ENCODE peak calls at places on chromosomes 12 and 14, in nine cellular contexts. J, D, V, B, S, Y, I, P and Z are unnamed samples.
A peak's percentile ranks its signal among the peaks of the same experiment; 100 is the strongest.

GRCh38 chr12:66647034-66647691 is 31.7 kb downstream of the GRIP1 start:
- DNase-seq in D (no peak), J (peak; percentile 89), S (no peak), Y (no peak), B (no peak), V (no peak), P (no peak), I (no peak), Z (no peak)

GRCh38 chr12:100955139-100955538 is 160.6 kb downstream of the ANO4 start:
- DNase-seq in P (no peak), I (no peak), J (peak; percentile 79), D (no peak), S (no peak), V (no peak), Y (no peak), B (no peak), Z (no peak)

GRCh38 chr14:76887196-76887595 is 61.0 kb downstream of the LRRC74A start:
- DNase-seq in Y (no peak), D (no peak), V (no peak), J (peak; percentile 22), S (no peak), I (no peak), B (no peak), P (no peak), Z (no peak)

GRCh38 chr12:67151891-67152290 is 117.3 kb upstream of the CAND1 start:
- DNase-seq in I (no peak), S (no peak), B (no peak), J (no peak), D (no peak), P (no peak), Y (no peak), V (no peak), Z (no peak)

GRCh38 chr14:27411021-27411420 is 813.2 kb upstream of the NOVA1 start:
- DNase-seq in B (no peak), I (no peak), D (no peak), P (no peak), S (no peak), V (no peak), J (no peak), Y (no peak), Z (no peak)

GRCh38 chr12:38544357-38545066 is 227.9 kb downstream of the ALG10B start:
- DNase-seq in D (no peak), B (no peak), I (no peak), J (no peak), V (no peak), P (no peak), S (no peak), Y (peak; percentile 11), Z (peak; percentile 6)

GRCh38 chr14:65832431-65833253 is 420.1 kb downstream of the FUT8 start:
- DNase-seq in V (no peak), P (no peak), Y (no peak), B (no peak), I (no peak), J (peak; percentile 5), D (no peak), S (no peak), Z (no peak)

GRCh38 chr14:72443991-72444431 is 449.9 kb downstream of the DPF3 start:
- DNase-seq in Y (no peak), D (peak; percentile 59), V (no peak), S (no peak), B (no peak), I (no peak), J (no peak), P (no peak), Z (peak; percentile 73)

GRCh38 chr12:11941601-11942360 is 129.0 kb upstream of the BCL2L14 start:
- DNase-seq in I (no peak), Y (no peak), B (no peak), V (no peak), P (no peak), S (no peak), J (peak; percentile 81), D (no peak), Z (no peak)

GRCh38 chr14:101008196-101008595 is 104.7 kb upstream of the RTL1 start:
- DNase-seq in I (no peak), D (no peak), S (no peak), Y (no peak), V (peak; percentile 58), B (peak; percentile 11), J (no peak), P (peak; percentile 10), Z (no peak)

GRCh38 chr14:67480011-67480410 is 8.5 kb downstream of the TMEM229B start:
- DNase-seq in J (no peak), Y (no peak), B (no peak), I (no peak), V (no peak), D (no peak), S (no peak), P (no peak), Z (no peak)

DNA sequence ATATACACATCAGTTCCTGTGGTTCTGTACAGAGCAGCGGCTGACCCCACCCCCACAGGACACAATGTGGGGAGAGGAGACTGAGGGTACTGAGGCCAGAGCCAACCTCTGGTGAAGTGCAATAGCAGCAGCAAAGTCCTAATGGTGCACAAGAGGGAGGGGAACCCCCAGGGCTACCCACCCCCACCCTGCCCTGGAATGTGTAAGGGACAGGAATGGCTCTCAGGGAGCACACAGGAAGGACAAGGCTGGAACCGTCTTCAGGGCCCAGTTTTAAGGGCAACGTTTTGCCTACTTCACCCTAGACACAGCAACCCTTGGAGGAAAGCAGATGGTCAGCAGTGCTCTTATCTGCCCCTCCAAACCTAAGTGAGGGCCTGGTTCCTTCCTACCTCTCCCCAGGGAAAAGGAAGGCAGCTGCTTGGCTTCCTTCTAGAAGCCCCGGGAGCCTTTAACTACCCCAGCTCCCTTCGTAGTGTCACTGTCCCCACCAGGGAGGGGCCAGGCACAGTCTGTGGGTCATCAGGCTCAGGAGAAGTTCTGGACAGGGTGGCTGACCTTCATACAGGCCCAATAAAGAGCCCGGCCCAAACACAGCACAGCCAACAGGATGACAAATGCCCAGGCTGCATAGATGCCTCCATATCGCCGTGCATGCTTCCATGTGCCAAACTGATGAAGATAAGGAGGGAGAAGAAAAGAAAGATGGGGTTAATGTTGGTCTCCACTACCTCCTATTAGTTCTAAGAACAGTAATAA is 3.0 kb downstream of the PIP4P1 start:
- DNase-seq in I (no peak), Y (no peak), D (no peak), B (no peak), S (no peak), J (no peak), V (no peak), P (no peak), Z (peak; percentile 57)
- TF ChIP-seq POLR2A in I (no peak), Y (peak; percentile 6), D (no peak), B (no peak), S (no peak), J (peak; percentile 32), V (no peak), P (no peak), Z (no peak)

GRCh38 chr12:124716208-124717141 is 147.2 kb downstream of the SCARB1 start:
- DNase-seq in B (no peak), J (no peak), V (no peak), Y (no peak), I (no peak), S (peak; percentile 23), D (no peak), P (no peak), Z (no peak)

GRCh38 chr12:124713041-124713435 is 145.6 kb upstream of the NCOR2 start:
- DNase-seq in S (peak; percentile 78), J (no peak), D (peak; percentile 68), Y (no peak), B (no peak), V (peak; percentile 82), P (no peak), I (peak; percentile 88), Z (peak; percentile 49)

GRCh38 chr12:124709722-124710656 is 142.6 kb upstream of the NCOR2 start:
- DNase-seq in P (no peak), V (no peak), S (peak; percentile 2), D (no peak), J (peak; percentile 87), Y (no peak), B (peak; percentile 51), I (no peak), Z (no peak)

GRCh38 chr12:124715121-124715990 is 147.9 kb upstream of the NCOR2 start:
- DNase-seq in D (no peak), B (no peak), J (peak; percentile 35), I (no peak), V (no peak), P (no peak), S (peak; percentile 23), Y (peak; percentile 73), Z (no peak)

GRCh38 chr12:124713436-124714082 is 146.1 kb upstream of the NCOR2 start:
- DNase-seq in S (peak; percentile 45), I (peak; percentile 81), Y (no peak), J (peak; percentile 89), D (no peak), V (no peak), B (no peak), P (no peak), Z (peak; percentile 87)
- H3K4me3 ChIP-seq in S (peak overlapping the region; percentile 47), I (peak overlapping the region; percentile 36), Y (no peak overlapping the region), J (peak overlapping the region; percentile 16), D (peak overlapping the region; percentile 26), V (peak overlapping the region; percentile 3), B (no peak overlapping the region), P (no peak overlapping the region), Z (peak overlapping the region; percentile 30)

GRCh38 chr12:108120863-108121165 is 8.3 kb upstream of the WSCD2 start:
- DNase-seq in P (no peak), Y (no peak), V (no peak), B (no peak), S (no peak), D (no peak), I (no peak), J (no peak), Z (no peak)

GRCh38 chr12:108117902-108118301 is 11.2 kb upstream of the WSCD2 start:
- DNase-seq in B (no peak), P (no peak), D (no peak), Y (no peak), J (no peak), S (no peak), I (no peak), V (no peak), Z (no peak)

GRCh38 chr12:108119974-108120862 is 8.9 kb upstream of the WSCD2 start:
- DNase-seq in P (no peak), J (no peak), S (no peak), I (no peak), B (no peak), Y (no peak), D (no peak), V (no peak), Z (no peak)

GRCh38 chr12:108121353-108121752 is 7.7 kb upstream of the WSCD2 start:
- DNase-seq in B (no peak), S (no peak), D (no peak), I (no peak), J (no peak), Y (no peak), V (no peak), P (no peak), Z (no peak)

GRCh38 chr12:108119126-108119973 is 9.7 kb upstream of the WSCD2 start:
- DNase-seq in B (no peak), Y (no peak), V (no peak), S (no peak), P (no peak), J (no peak), D (no peak), I (no peak), Z (no peak)
- TF ChIP-seq POLR2A in B (no peak), Y (no peak), V (no peak), S (no peak), P (no peak), J (no peak), D (no peak), I (no peak), Z (no peak)

DNA sequence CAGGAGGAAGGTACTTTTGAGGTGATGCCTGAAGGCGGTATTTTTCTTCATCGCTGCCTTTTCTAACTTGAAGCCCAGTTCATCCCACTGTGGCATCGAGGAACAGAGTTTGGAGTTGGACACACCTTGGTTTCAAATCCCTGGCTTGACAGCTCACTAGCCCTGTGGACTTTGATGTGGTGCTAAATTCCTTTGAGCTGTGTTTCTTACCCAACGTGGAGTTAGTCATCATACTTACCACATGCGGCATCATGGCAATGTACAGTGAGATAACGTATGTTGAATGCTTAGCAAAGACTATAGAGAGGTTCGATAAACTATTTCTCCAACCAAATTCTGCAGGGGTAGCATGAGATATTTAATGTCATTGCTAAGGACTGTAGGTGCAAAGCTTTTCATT is 3.4 kb downstream of the PLEKHG3 start:
- DNase-seq in P (no peak), Y (peak; percentile 61), J (peak; percentile 85), I (peak; percentile 38), S (no peak), B (no peak), V (no peak), D (peak; percentile 75), Z (peak; percentile 61)
- H3K4me3 ChIP-seq in P (no peak overlapping the region), Y (peak overlapping the region; percentile 30), J (no peak overlapping the region), I (no peak overlapping the region), S (peak overlapping the region; percentile 27), B (no peak overlapping the region), V (no peak overlapping the region), D (no peak overlapping the region), Z (peak overlapping the region; percentile 30)